ENCODE peak calls at places on chromosomes 6 and 20, in eight cellular contexts. Q is lower lobe of right lung, B is SK-N-SH, P is transverse colon, O is body of pancreas, E is cardiac fibroblast, J is IMR-90, Y is left lung. W is an unnamed sample.

GRCh38 chr6:165571068-165571682 is 91.9 kb downstream of the PDE10A start:
- DNase-seq in Q (no peak), B (no peak), P (no peak), O (no peak), E (peak; percentile 77), J (peak; percentile 93), Y (no peak), W (no peak)

GRCh38 chr6:105601541-105602174 is 198.8 kb upstream of the PREP start:
- DNase-seq in Q (peak; percentile 60), B (no peak), P (peak; percentile 67), O (peak; percentile 48), E (peak; percentile 98), J (peak; percentile 100), Y (peak; percentile 74), W (no peak)

GRCh38 chr20:57834306-57834863 is 124.6 kb upstream of the PMEPA1 start:
- DNase-seq in Q (no peak), B (no peak), P (no peak), O (no peak), E (no peak), J (no peak), Y (no peak), W (peak; percentile 58)

GRCh38 chr6:116945809-116946208 is 68.8 kb downstream of the RFX6 start:
- DNase-seq in Q (no peak), B (no peak), P (no peak), O (no peak), E (no peak), J (no peak), Y (no peak), W (no peak)

GRCh38 chr6:19855510-19855909 is 18.3 kb downstream of the ID4 start:
- DNase-seq in Q (no peak), B (no peak), P (no peak), O (no peak), E (no peak), J (no peak), Y (no peak), W (no peak)

GRCh38 chr6:42316390-42316970 is 98.8 kb upstream of the MRPS10 start:
- DNase-seq in Q (peak; percentile 54), B (no peak), P (peak; percentile 35), O (no peak), E (peak; percentile 42), J (peak; percentile 90), Y (peak; percentile 70), W (no peak)

GRCh38 chr6:490251-491037 is 98.9 kb downstream of the IRF4 start:
- DNase-seq in Q (no peak), B (no peak), P (no peak), O (no peak), E (no peak), J (no peak), Y (no peak), W (no peak)

GRCh38 chr6:9083108-9083507 is 647.8 kb upstream of the SLC35B3 start:
- DNase-seq in Q (no peak), B (no peak), P (no peak), O (no peak), E (no peak), J (no peak), Y (no peak), W (no peak)

GRCh38 chr6:109693128-109693527 is 2.0 kb downstream of the FIG4 start:
- DNase-seq in Q (no peak), B (no peak), P (no peak), O (no peak), E (no peak), J (no peak), Y (no peak), W (no peak)

GRCh38 chr6:56655996-56656395 is 13.3 kb upstream of the DST start:
- DNase-seq in Q (no peak), B (no peak), P (no peak), O (no peak), E (peak; percentile 36), J (no peak), Y (no peak), W (no peak)

GRCh38 chr20:59350330-59351147 is 50.1 kb downstream of the EDN3 start:
- DNase-seq in Q (no peak), B (no peak), P (no peak), O (no peak), E (no peak), J (no peak), Y (no peak), W (no peak)

GRCh38 chr6:109579361-109579760 is 96.3 kb upstream of the ZBTB24 start:
- DNase-seq in Q (no peak), B (no peak), P (no peak), O (no peak), E (no peak), J (no peak), Y (no peak), W (no peak)

GRCh38 chr6:168380956-168381605 is 59.9 kb upstream of the SMOC2 start:
- DNase-seq in Q (no peak), B (no peak), P (no peak), O (no peak), E (no peak), J (no peak), Y (no peak), W (no peak)

GRCh38 chr20:2747676-2748235 is 52.7 kb downstream of the CPXM1 start:
- DNase-seq in Q (no peak), B (no peak), P (no peak), O (no peak), E (no peak), J (peak; percentile 12), Y (no peak), W (no peak)

GRCh38 chr6:39128832-39129231 is 13.8 kb upstream of the SAYSD1 start:
- DNase-seq in Q (no peak), B (no peak), P (no peak), O (no peak), E (peak; percentile 4), J (no peak), Y (no peak), W (no peak)

GRCh38 chr6:165722022-165722421 is 59.0 kb upstream of the PDE10A start:
- DNase-seq in Q (no peak), B (no peak), P (no peak), O (no peak), E (no peak), J (no peak), Y (no peak), W (no peak)

GRCh38 chr6:20672038-20672437 is 137.8 kb downstream of the CDKAL1 start:
- DNase-seq in Q (no peak), B (no peak), P (no peak), O (no peak), E (no peak), J (no peak), Y (no peak), W (no peak)

GRCh38 chr6:1864496-1864895 is 254.8 kb downstream of the FOXC1 start:
- DNase-seq in Q (no peak), B (no peak), P (no peak), O (no peak), E (no peak), J (no peak), Y (no peak), W (no peak)

GRCh38 chr20:33554914-33555420 is 65.1 kb downstream of the CBFA2T2 start:
- DNase-seq in Q (no peak), B (no peak), P (no peak), O (peak; percentile 53), E (peak; percentile 91), J (peak; percentile 99), Y (no peak), W (no peak)

GRCh38 chr6:158439255-158439654 is 120.6 kb upstream of the TMEM181 start:
- DNase-seq in Q (no peak), B (no peak), P (no peak), O (no peak), E (peak; percentile 15), J (no peak), Y (no peak), W (no peak)

GRCh38 chr6:143843689-143844405 is 709 bp downstream of the LTV1 start:
- DNase-seq in Q (no peak), B (peak; percentile 11), P (no peak), O (no peak), E (peak; percentile 30), J (peak; percentile 11), Y (no peak), W (no peak)

DNA sequence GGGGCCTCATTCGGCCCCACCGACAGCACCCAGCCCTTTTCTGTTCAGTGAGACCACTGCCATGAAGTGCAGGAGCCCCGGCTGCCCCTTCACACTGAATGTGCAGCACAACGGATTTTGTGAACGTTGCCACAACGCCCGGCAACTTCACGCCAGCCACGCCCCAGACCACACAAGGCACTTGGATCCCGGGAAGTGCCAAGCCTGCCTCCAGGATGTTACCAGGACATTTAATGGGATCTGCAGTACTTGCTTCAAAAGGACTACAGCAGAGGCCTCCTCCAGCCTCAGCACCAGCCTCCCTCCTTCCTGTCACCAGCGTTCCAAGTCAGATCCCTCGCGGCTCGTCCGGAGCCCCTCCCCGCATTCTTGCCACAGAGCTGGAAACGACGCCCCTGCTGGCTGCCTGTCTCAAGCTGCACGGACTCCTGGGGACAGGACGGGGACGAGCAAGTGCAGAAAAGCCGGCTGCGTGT is 11.8 kb downstream of the TNFAIP3 start:
- DNase-seq in Q (peak; percentile 49), B (peak; percentile 36), P (no peak), O (no peak), E (no peak), J (no peak), Y (no peak), W (no peak)
- TF ChIP-seq CTCF in Q (peak; percentile 22), B (no peak), P (no peak), O (no peak), E (peak; percentile 33), J (no peak), Y (no peak), W (peak; percentile 62)

DNA sequence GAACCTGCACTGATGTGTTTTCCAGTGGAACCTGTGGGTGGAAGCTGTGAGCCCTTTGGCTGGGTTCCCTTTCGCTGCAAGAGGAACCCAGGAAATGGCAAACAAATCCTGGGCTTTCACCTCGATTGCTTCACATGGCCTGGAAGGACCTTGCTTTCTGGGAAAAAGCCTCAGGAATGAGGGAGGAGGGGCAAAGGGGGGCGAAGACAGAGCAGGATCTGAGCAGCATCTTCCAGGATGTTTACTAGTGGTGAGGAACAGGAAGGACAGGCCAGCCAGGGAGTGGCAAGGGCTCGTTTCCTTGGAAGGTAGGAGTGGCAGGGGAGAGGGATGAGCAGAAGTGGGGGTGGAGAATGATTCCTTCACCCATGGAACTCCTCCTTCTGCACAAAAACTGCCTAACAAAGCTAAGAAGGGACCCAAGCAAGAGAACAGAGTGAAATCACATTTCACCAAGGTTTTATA is 5.9 kb downstream of the SLC2A10 start:
- DNase-seq in Q (no peak), B (no peak), P (peak; percentile 49), O (no peak), E (peak; percentile 85), J (peak; percentile 80), Y (no peak), W (no peak)
- TF ChIP-seq CTCF in Q (no peak), B (no peak), P (no peak), O (no peak), E (peak; percentile 19), J (no peak), Y (no peak), W (peak; percentile 27)

GRCh38 chr6:31829633-31830492 is 2.3 kb downstream of the HSPA1B start:
- DNase-seq in Q (peak; percentile 39), B (no peak), P (no peak), O (peak; percentile 19), E (peak; percentile 59), J (peak; percentile 56), Y (peak; percentile 44), W (no peak)
- TF ChIP-seq CTCF in Q (peak; percentile 45), B (peak; percentile 66), P (peak; percentile 47), O (peak; percentile 53), E (peak; percentile 8), J (peak; percentile 63), Y (no peak), W (peak; percentile 75)

DNA sequence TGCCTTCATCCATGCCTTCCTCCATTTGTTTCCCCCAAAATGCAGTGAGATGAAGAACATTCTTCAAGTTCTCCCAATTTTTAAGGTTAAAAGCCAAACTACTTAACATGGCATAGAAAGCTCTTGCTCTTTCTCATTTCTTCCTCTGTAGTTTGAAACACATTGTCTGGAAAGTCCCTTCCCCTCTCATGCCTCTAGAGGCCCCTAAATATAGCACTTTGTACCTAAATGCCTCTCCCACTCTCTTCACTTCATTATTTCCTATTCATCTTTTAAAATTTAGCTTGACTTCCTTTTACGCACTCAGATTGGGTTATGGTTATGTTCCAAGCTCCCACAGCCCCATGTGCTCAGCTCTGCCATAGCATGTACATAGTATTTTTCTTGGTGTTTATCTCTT is 389.3 kb downstream of the HDGFL1 start:
- DNase-seq in Q (no peak), B (no peak), P (no peak), O (no peak), E (no peak), J (no peak), Y (no peak), W (no peak)
- TF ChIP-seq CTCF in Q (no peak), B (no peak), P (no peak), O (no peak), E (no peak), J (no peak), Y (no peak), W (no peak)